ENCODE peak calls at places on chromosomes 11 and 22, in nine cellular contexts. Z, F, U, L, G, X, E, V and W are unnamed samples.

GRCh38 chr22:19756288-19757128 is 4.1 kb upstream of the TBX1 start:
- DNase-seq in E (peak; percentile 34), Z (no peak), L (no peak), G (no peak), U (no peak), X (peak; percentile 59), V (peak; percentile 18), F (no peak), W (no peak)

GRCh38 chr11:129090056-129090455 is 102.1 kb downstream of the ARHGAP32 start:
- DNase-seq in G (no peak), X (no peak), U (no peak), E (no peak), V (peak; percentile 47), F (no peak), Z (peak; percentile 80), L (peak; percentile 15), W (no peak)

GRCh38 chr11:62613275-62613864 is 313 bp downstream of the ROM1 start:
- DNase-seq in V (no peak), F (peak; percentile 87), Z (no peak), X (no peak), U (no peak), L (no peak), E (no peak), G (no peak), W (no peak)

GRCh38 chr11:7787239-7787638 is 9.5 kb downstream of the OR5P2 start:
- DNase-seq in F (no peak), X (no peak), L (no peak), U (no peak), Z (no peak), V (no peak), E (no peak), G (no peak), W (no peak)

GRCh38 chr11:11016123-11016522 is 158.3 kb upstream of the ZBED5 start:
- DNase-seq in V (peak; percentile 23), E (no peak), G (no peak), U (no peak), L (no peak), X (no peak), F (no peak), Z (no peak), W (no peak)

GRCh38 chr11:70377645-70378044 is 20.7 kb upstream of the CTTN start:
- DNase-seq in U (no peak), G (no peak), F (no peak), X (no peak), Z (no peak), V (no peak), L (no peak), E (no peak), W (no peak)

GRCh38 chr11:61713464-61713863 is 33.3 kb downstream of the DAGLA start:
- DNase-seq in U (no peak), G (no peak), X (no peak), Z (no peak), E (no peak), F (no peak), L (no peak), V (no peak), W (no peak)

GRCh38 chr22:33389927-33390326 is 331.7 kb upstream of the SYN3 start:
- DNase-seq in X (no peak), L (no peak), V (peak; percentile 20), U (no peak), E (no peak), G (no peak), Z (peak; percentile 73), F (no peak), W (no peak)

GRCh38 chr11:17603056-17603825 is 56.2 kb downstream of the OTOG start:
- DNase-seq in L (no peak), U (peak; percentile 90), Z (no peak), E (no peak), X (no peak), F (no peak), V (no peak), G (no peak), W (no peak)

GRCh38 chr11:3058753-3059664 is 1.8 kb upstream of the CARS1 start:
- DNase-seq in Z (peak; percentile 86), E (no peak), X (no peak), G (no peak), F (no peak), L (peak; percentile 26), V (peak; percentile 87), U (no peak), W (no peak)

GRCh38 chr11:7514099-7514725 is 413 bp downstream of the PPFIBP2 start:
- DNase-seq in X (no peak), F (no peak), G (no peak), L (no peak), U (no peak), V (peak; percentile 31), Z (no peak), E (peak; percentile 41), W (peak; percentile 27)

GRCh38 chr22:44526431-44527115 is 28.5 kb upstream of the RTL6 start:
- DNase-seq in G (no peak), L (no peak), U (peak; percentile 80), Z (no peak), V (no peak), F (no peak), X (no peak), E (peak; percentile 5), W (no peak)

GRCh38 chr11:120109531-120109930 is 28.4 kb downstream of the TRIM29 start:
- DNase-seq in Z (no peak), F (no peak), U (no peak), V (no peak), E (no peak), L (no peak), X (no peak), G (no peak), W (no peak)

GRCh38 chr11:17594686-17595192 is 47.7 kb downstream of the OTOG start:
- DNase-seq in U (no peak), E (no peak), F (no peak), G (no peak), L (no peak), Z (no peak), V (no peak), X (no peak), W (no peak)

GRCh38 chr11:73386026-73386425 is 9.8 kb downstream of the RELT start:
- DNase-seq in V (peak; percentile 33), L (no peak), F (peak; percentile 20), U (no peak), E (no peak), G (no peak), Z (no peak), X (no peak), W (no peak)

GRCh38 chr11:125923012-125923579 is 18.8 kb downstream of the DDX25 start:
- DNase-seq in E (peak; percentile 78), F (no peak), L (peak; percentile 10), X (peak; percentile 24), G (no peak), V (peak; percentile 93), Z (peak; percentile 54), U (peak; percentile 91), W (peak; percentile 74)

GRCh38 chr11:10694481-10695239 is 1.1 kb upstream of the IRAG1 start:
- DNase-seq in V (no peak), G (no peak), U (no peak), X (no peak), E (no peak), F (no peak), L (no peak), Z (peak; percentile 70), W (no peak)

GRCh38 chr22:28826921-28827320 is 26.6 kb upstream of the XBP1 start:
- DNase-seq in L (no peak), X (no peak), G (no peak), U (no peak), V (no peak), F (no peak), E (no peak), Z (no peak), W (no peak)
- H3K4me1 ChIP-seq in L (no peaks in the 10 kb centered on the region), X (no peaks in the 10 kb centered on the region), G (peaks cover 4% of the 10 kb centered on the region), U (peaks cover 12% of the 10 kb centered on the region), V (peaks cover 9% of the 10 kb centered on the region), F (peaks cover 17% of the 10 kb centered on the region), E (peaks cover 8% of the 10 kb centered on the region), Z (no peaks in the 10 kb centered on the region), W (no peaks in the 10 kb centered on the region)

GRCh38 chr11:114145166-114145695 is 85.7 kb downstream of the ZBTB16 start:
- DNase-seq in L (no peak), V (peak; percentile 23), F (no peak), G (no peak), E (no peak), Z (no peak), X (no peak), U (no peak), W (no peak)
- H3K4me1 ChIP-seq in L (no peaks in the 10 kb centered on the region), V (peaks cover 94% of the 10 kb centered on the region), F (peaks cover 24% of the 10 kb centered on the region), G (peaks cover 55% of the 10 kb centered on the region), E (peaks cover 27% of the 10 kb centered on the region), Z (no peaks in the 10 kb centered on the region), X (peaks cover 89% of the 10 kb centered on the region), U (peaks cover 100% of the 10 kb centered on the region), W (peaks cover 27% of the 10 kb centered on the region)

GRCh38 chr11:563812-564578 is 3.2 kb downstream of the RASSF7 start:
- DNase-seq in F (peak; percentile 73), E (no peak), U (no peak), V (no peak), X (no peak), Z (no peak), G (no peak), L (no peak), W (no peak)
- H3K4me1 ChIP-seq in F (peaks cover 11% of the 10 kb centered on the region), E (peaks cover 7% of the 10 kb centered on the region), U (peaks cover 32% of the 10 kb centered on the region), V (peaks cover 4% of the 10 kb centered on the region), X (peaks cover 28% of the 10 kb centered on the region), Z (peaks cover 4% of the 10 kb centered on the region), G (peaks cover 20% of the 10 kb centered on the region), L (peaks cover 5% of the 10 kb centered on the region), W (peaks cover 8% of the 10 kb centered on the region)

GRCh38 chr11:1001682-1002081 is 34.8 kb downstream of the MUC6 start:
- DNase-seq in Z (no peak), F (no peak), X (no peak), V (no peak), G (no peak), L (no peak), E (no peak), U (no peak), W (no peak)

GRCh38 chr11:1002091-1002984 is 34.2 kb downstream of the MUC6 start:
- DNase-seq in V (no peak), X (no peak), F (no peak), G (no peak), Z (no peak), E (no peak), L (no peak), U (no peak), W (no peak)

GRCh38 chr11:999009-999408 is 37.5 kb downstream of the MUC6 start:
- DNase-seq in G (no peak), L (no peak), X (no peak), Z (no peak), U (no peak), F (no peak), V (no peak), E (no peak), W (no peak)

GRCh38 chr11:997907-998306 is 38.6 kb downstream of the MUC6 start:
- DNase-seq in F (no peak), L (no peak), U (no peak), Z (no peak), G (no peak), X (no peak), V (no peak), E (no peak), W (no peak)

DNA sequence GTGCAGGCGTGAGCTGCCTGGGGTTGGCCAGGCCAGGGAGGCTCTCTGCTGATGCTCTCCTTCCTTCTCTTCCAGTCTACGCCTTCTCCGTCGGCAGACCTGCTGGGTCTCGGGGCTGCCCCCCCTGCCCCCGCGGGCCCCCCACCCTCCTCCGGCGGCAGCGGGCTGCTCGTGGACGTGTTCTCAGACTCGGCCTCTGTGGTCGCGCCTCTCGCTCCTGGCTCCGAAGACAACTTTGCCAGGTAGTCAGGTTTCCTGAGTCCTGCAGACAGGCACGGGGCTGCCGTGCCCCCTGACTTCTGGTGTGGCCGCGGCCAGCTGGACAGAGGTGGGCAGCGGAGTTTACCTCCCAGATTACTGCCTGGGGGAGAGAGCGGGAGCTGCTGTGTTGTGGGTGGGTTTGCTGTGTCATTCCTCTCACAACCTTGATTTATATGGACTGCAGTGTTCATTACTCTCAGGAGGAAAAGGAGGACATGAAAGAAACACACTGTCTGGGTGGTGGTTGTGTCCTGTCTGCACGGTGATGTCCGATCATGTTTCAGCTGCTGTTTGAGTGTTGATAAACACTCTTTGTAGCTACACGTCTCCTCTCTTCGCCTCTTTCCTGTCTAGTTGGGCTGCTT is 36.0 kb downstream of the MUC6 start:
- DNase-seq in F (peak; percentile 60), Z (no peak), X (no peak), G (no peak), V (no peak), L (no peak), U (no peak), E (no peak), W (no peak)
- H3K4me1 ChIP-seq in F (peaks cover under 1% of the 10 kb centered on the region), Z (no peaks in the 10 kb centered on the region), X (no peaks in the 10 kb centered on the region), G (no peaks in the 10 kb centered on the region), V (no peaks in the 10 kb centered on the region), L (no peaks in the 10 kb centered on the region), U (no peaks in the 10 kb centered on the region), E (peaks cover 6% of the 10 kb centered on the region), W (no peaks in the 10 kb centered on the region)